ENCODE peak calls at places on chromosomes 6 and 20, in seven cellular contexts. One of them, this sample, is unnamed. For H3K4me1, the result is how much of the 10 kb centered on the place peaks cover.

GRCh38 chr20:44143896-44144295 is 43.1 kb downstream of the JPH2 start:
- DNase-seq in spleen: no peak
- DNase-seq in heart right ventricle: peak
- DNase-seq in heart left ventricle: peak
- DNase-seq in cardiac muscle cell: no peak
- DNase-seq in pancreas: no peak
- DNase-seq in PC-3: no peak
- DNase-seq in this sample: no peak

GRCh38 chr6:110699780-110700179 is 115.5 kb downstream of the CDK19 start:
- DNase-seq in spleen: no peak
- DNase-seq in heart right ventricle: no peak
- DNase-seq in heart left ventricle: no peak
- DNase-seq in cardiac muscle cell: no peak
- DNase-seq in pancreas: no peak
- DNase-seq in PC-3: no peak
- DNase-seq in this sample: no peak

GRCh38 chr20:11178946-11179654 is 505.3 kb upstream of the JAG1 start:
- DNase-seq in spleen: no peak
- DNase-seq in heart right ventricle: no peak
- DNase-seq in heart left ventricle: no peak
- DNase-seq in cardiac muscle cell: peak
- DNase-seq in pancreas: no peak
- DNase-seq in PC-3: peak
- DNase-seq in this sample: no peak

GRCh38 chr6:4780360-4780812 is 4.2 kb downstream of the CDYL start:
- DNase-seq in spleen: no peak
- DNase-seq in heart right ventricle: no peak
- DNase-seq in heart left ventricle: no peak
- DNase-seq in cardiac muscle cell: peak
- DNase-seq in pancreas: no peak
- DNase-seq in PC-3: peak
- DNase-seq in this sample: no peak

GRCh38 chr20:36572701-36573102 is 695 bp upstream of the TGIF2 start:
- DNase-seq in spleen: no peak
- DNase-seq in heart right ventricle: no peak
- DNase-seq in heart left ventricle: peak
- DNase-seq in cardiac muscle cell: peak
- DNase-seq in pancreas: no peak
- DNase-seq in PC-3: no peak
- DNase-seq in this sample: no peak

GRCh38 chr6:151286192-151286591 is 46.4 kb downstream of the AKAP12 start:
- DNase-seq in spleen: no peak
- DNase-seq in heart right ventricle: peak
- DNase-seq in heart left ventricle: peak
- DNase-seq in cardiac muscle cell: no peak
- DNase-seq in pancreas: no peak
- DNase-seq in PC-3: no peak
- DNase-seq in this sample: no peak

GRCh38 chr6:118780728-118781127 is 113.2 kb upstream of the ASF1A start:
- DNase-seq in spleen: no peak
- DNase-seq in heart right ventricle: no peak
- DNase-seq in heart left ventricle: no peak
- DNase-seq in cardiac muscle cell: no peak
- DNase-seq in pancreas: no peak
- DNase-seq in PC-3: peak
- DNase-seq in this sample: no peak

GRCh38 chr6:34386316-34387137 is 5.9 kb downstream of the NUDT3 start:
- DNase-seq in spleen: no peak
- DNase-seq in heart right ventricle: no peak
- DNase-seq in heart left ventricle: no peak
- DNase-seq in cardiac muscle cell: peak
- DNase-seq in pancreas: no peak
- DNase-seq in PC-3: peak
- DNase-seq in this sample: no peak

GRCh38 chr6:105038259-105038658 is 81.4 kb downstream of the LIN28B start:
- DNase-seq in spleen: no peak
- DNase-seq in heart right ventricle: no peak
- DNase-seq in heart left ventricle: peak
- DNase-seq in cardiac muscle cell: peak
- DNase-seq in pancreas: no peak
- DNase-seq in PC-3: no peak
- DNase-seq in this sample: no peak

GRCh38 chr6:142802124-142802523 is 142.9 kb downstream of the HIVEP2 start:
- DNase-seq in spleen: no peak
- DNase-seq in heart right ventricle: no peak
- DNase-seq in heart left ventricle: no peak
- DNase-seq in cardiac muscle cell: peak
- DNase-seq in pancreas: no peak
- DNase-seq in PC-3: peak
- DNase-seq in this sample: no peak

GRCh38 chr20:57461726-57462125 is 63.2 kb downstream of the CTCFL start:
- DNase-seq in spleen: no peak
- DNase-seq in heart right ventricle: no peak
- DNase-seq in heart left ventricle: no peak
- DNase-seq in cardiac muscle cell: no peak
- DNase-seq in pancreas: no peak
- DNase-seq in PC-3: no peak
- DNase-seq in this sample: no peak
- H3K4me1 ChIP-seq in spleen: half or more
- H3K4me1 ChIP-seq in heart right ventricle: under half
- H3K4me1 ChIP-seq in heart left ventricle: under half
- H3K4me1 ChIP-seq in cardiac muscle cell: under half
- H3K4me1 ChIP-seq in pancreas: under half
- H3K4me1 ChIP-seq in PC-3: under half
- H3K4me1 ChIP-seq in this sample: under half

DNA sequence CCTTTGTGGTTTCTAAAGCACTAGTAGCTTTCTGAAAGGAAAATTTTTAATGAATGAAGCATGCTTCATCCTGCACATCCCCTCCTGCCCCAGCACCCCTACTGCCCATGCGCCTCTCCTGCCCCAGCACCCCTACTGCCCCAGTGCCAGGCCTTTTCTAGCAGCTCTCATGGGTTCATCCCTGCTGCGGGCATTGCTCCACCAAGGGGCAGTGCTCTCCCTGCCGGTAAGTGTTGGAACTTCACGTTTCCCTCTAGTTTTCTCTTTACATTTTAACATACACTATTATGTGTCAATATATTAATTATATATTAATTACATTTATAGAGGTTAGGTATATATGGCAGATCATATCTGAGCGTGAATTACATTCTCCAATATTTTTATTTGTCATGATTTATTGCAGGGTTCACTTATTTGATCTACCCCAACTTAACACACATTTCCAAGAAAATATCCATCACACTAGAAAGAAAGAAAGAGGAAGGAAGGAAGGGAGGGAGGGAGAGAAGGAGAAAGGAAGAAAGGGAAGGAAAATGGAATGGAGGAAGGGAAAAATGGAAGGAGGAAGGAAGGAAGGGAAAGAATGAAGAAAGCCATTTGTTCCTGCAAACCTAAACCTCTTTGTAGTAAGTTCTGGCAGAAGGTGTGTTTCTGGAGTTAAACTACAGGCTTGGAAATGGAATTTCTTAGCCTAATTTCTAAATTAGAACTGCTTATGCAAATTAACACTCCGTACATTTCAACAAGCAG is 46.8 kb downstream of the CEP43 start:
- DNase-seq in spleen: no peak
- DNase-seq in heart right ventricle: no peak
- DNase-seq in heart left ventricle: no peak
- DNase-seq in cardiac muscle cell: no peak
- DNase-seq in pancreas: no peak
- DNase-seq in PC-3: peak
- DNase-seq in this sample: no peak
- TF ChIP-seq CTCF in spleen: no peak
- TF ChIP-seq CTCF in heart right ventricle: no peak
- TF ChIP-seq CTCF in heart left ventricle: no peak
- TF ChIP-seq CTCF in cardiac muscle cell: peak
- TF ChIP-seq CTCF in pancreas: no peak
- TF ChIP-seq CTCF in PC-3: peak
- TF ChIP-seq CTCF in this sample: no peak

GRCh38 chr6:35669441-35669776 is 19.3 kb downstream of the FKBP5 start:
- DNase-seq in spleen: no peak
- DNase-seq in heart right ventricle: no peak
- DNase-seq in heart left ventricle: no peak
- DNase-seq in cardiac muscle cell: peak
- DNase-seq in pancreas: no peak
- DNase-seq in PC-3: peak
- DNase-seq in this sample: no peak
- H3K27ac ChIP-seq in spleen: peak
- H3K27ac ChIP-seq in heart right ventricle: peak
- H3K27ac ChIP-seq in heart left ventricle: peak
- H3K27ac ChIP-seq in cardiac muscle cell: no peak
- H3K27ac ChIP-seq in pancreas: no peak
- H3K27ac ChIP-seq in PC-3: no peak
- H3K27ac ChIP-seq in this sample: peak

GRCh38 chr6:24719125-24719931 is at the start of gene C6orf62:
- DNase-seq in spleen: peak
- DNase-seq in heart right ventricle: peak
- DNase-seq in heart left ventricle: peak
- DNase-seq in cardiac muscle cell: peak
- DNase-seq in pancreas: peak
- DNase-seq in PC-3: peak
- DNase-seq in this sample: peak
- H3K4me1 ChIP-seq in spleen: half or more
- H3K4me1 ChIP-seq in heart right ventricle: under half
- H3K4me1 ChIP-seq in heart left ventricle: under half
- H3K4me1 ChIP-seq in cardiac muscle cell: under half
- H3K4me1 ChIP-seq in pancreas: under half
- H3K4me1 ChIP-seq in PC-3: under half
- H3K4me1 ChIP-seq in this sample: half or more

GRCh38 chr6:124683507-124683906 is 278.7 kb upstream of the RNF217 start:
- DNase-seq in spleen: no peak
- DNase-seq in heart right ventricle: no peak
- DNase-seq in heart left ventricle: no peak
- DNase-seq in cardiac muscle cell: no peak
- DNase-seq in pancreas: no peak
- DNase-seq in PC-3: no peak
- DNase-seq in this sample: no peak
- TF ChIP-seq CTCF in spleen: no peak
- TF ChIP-seq CTCF in heart right ventricle: no peak
- TF ChIP-seq CTCF in heart left ventricle: no peak
- TF ChIP-seq CTCF in cardiac muscle cell: no peak
- TF ChIP-seq CTCF in pancreas: no peak
- TF ChIP-seq CTCF in PC-3: no peak
- TF ChIP-seq CTCF in this sample: no peak

GRCh38 chr20:62778601-62779416 is 17.5 kb upstream of the MRGBP start:
- DNase-seq in spleen: no peak
- DNase-seq in heart right ventricle: no peak
- DNase-seq in heart left ventricle: no peak
- DNase-seq in cardiac muscle cell: no peak
- DNase-seq in pancreas: no peak
- DNase-seq in PC-3: no peak
- DNase-seq in this sample: no peak

GRCh38 chr20:62776035-62776691 is 20.1 kb upstream of the MRGBP start:
- DNase-seq in spleen: no peak
- DNase-seq in heart right ventricle: no peak
- DNase-seq in heart left ventricle: no peak
- DNase-seq in cardiac muscle cell: no peak
- DNase-seq in pancreas: no peak
- DNase-seq in PC-3: no peak
- DNase-seq in this sample: peak

GRCh38 chr20:62776692-62777527 is 19.4 kb upstream of the MRGBP start:
- DNase-seq in spleen: peak
- DNase-seq in heart right ventricle: no peak
- DNase-seq in heart left ventricle: no peak
- DNase-seq in cardiac muscle cell: no peak
- DNase-seq in pancreas: no peak
- DNase-seq in PC-3: peak
- DNase-seq in this sample: no peak

GRCh38 chr20:62778058-62778457 is 18.2 kb upstream of the MRGBP start:
- DNase-seq in spleen: no peak
- DNase-seq in heart right ventricle: no peak
- DNase-seq in heart left ventricle: no peak
- DNase-seq in cardiac muscle cell: no peak
- DNase-seq in pancreas: no peak
- DNase-seq in PC-3: no peak
- DNase-seq in this sample: no peak

GRCh38 chr20:62777528-62777830 is 18.8 kb upstream of the MRGBP start:
- DNase-seq in spleen: no peak
- DNase-seq in heart right ventricle: no peak
- DNase-seq in heart left ventricle: no peak
- DNase-seq in cardiac muscle cell: no peak
- DNase-seq in pancreas: no peak
- DNase-seq in PC-3: no peak
- DNase-seq in this sample: no peak
- H3K27ac ChIP-seq in spleen: peak
- H3K27ac ChIP-seq in heart right ventricle: peak
- H3K27ac ChIP-seq in heart left ventricle: no peak
- H3K27ac ChIP-seq in cardiac muscle cell: no peak
- H3K27ac ChIP-seq in pancreas: no peak
- H3K27ac ChIP-seq in PC-3: no peak
- H3K27ac ChIP-seq in this sample: peak

DNA sequence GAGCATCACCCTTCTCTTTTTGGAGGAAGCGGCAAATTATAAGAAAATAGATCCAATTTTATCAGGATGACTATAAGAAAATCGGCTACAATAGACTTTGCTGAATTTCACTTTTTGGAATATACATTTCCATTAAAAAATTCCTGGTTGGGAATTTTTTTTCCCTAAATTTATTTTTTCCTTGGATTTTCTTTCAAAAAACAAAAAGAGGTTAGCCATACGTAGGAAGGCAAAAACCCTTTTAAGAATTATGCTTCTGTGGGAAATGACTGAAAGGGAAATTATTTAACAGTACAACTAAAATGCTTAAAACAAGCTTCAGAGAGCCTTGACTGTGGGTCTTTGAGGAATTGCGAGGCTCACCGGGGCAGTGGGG is 86.9 kb downstream of the SLC22A23 start:
- DNase-seq in spleen: no peak
- DNase-seq in heart right ventricle: no peak
- DNase-seq in heart left ventricle: no peak
- DNase-seq in cardiac muscle cell: no peak
- DNase-seq in pancreas: no peak
- DNase-seq in PC-3: no peak
- DNase-seq in this sample: no peak
- H3K4me1 ChIP-seq in spleen: under half
- H3K4me1 ChIP-seq in heart right ventricle: under half
- H3K4me1 ChIP-seq in heart left ventricle: under half
- H3K4me1 ChIP-seq in cardiac muscle cell: under half
- H3K4me1 ChIP-seq in pancreas: under half
- H3K4me1 ChIP-seq in PC-3: under half
- H3K4me1 ChIP-seq in this sample: under half

GRCh38 chr6:41704656-41705328 is 30.6 kb downstream of the TFEB start:
- DNase-seq in spleen: peak
- DNase-seq in heart right ventricle: no peak
- DNase-seq in heart left ventricle: no peak
- DNase-seq in cardiac muscle cell: no peak
- DNase-seq in pancreas: no peak
- DNase-seq in PC-3: peak
- DNase-seq in this sample: no peak

GRCh38 chr6:41702771-41703494 is 32.5 kb downstream of the TFEB start:
- DNase-seq in spleen: peak
- DNase-seq in heart right ventricle: no peak
- DNase-seq in heart left ventricle: no peak
- DNase-seq in cardiac muscle cell: no peak
- DNase-seq in pancreas: no peak
- DNase-seq in PC-3: no peak
- DNase-seq in this sample: no peak

GRCh38 chr6:41700577-41701347 is 34.6 kb downstream of the TFEB start:
- DNase-seq in spleen: no peak
- DNase-seq in heart right ventricle: peak
- DNase-seq in heart left ventricle: peak
- DNase-seq in cardiac muscle cell: no peak
- DNase-seq in pancreas: no peak
- DNase-seq in PC-3: no peak
- DNase-seq in this sample: peak

GRCh38 chr6:41704028-41704427 is 31.4 kb downstream of the TFEB start:
- DNase-seq in spleen: peak
- DNase-seq in heart right ventricle: no peak
- DNase-seq in heart left ventricle: no peak
- DNase-seq in cardiac muscle cell: no peak
- DNase-seq in pancreas: no peak
- DNase-seq in PC-3: no peak
- DNase-seq in this sample: no peak

GRCh38 chr6:41702089-41702745 is 33.2 kb downstream of the TFEB start:
- DNase-seq in spleen: peak
- DNase-seq in heart right ventricle: no peak
- DNase-seq in heart left ventricle: no peak
- DNase-seq in cardiac muscle cell: no peak
- DNase-seq in pancreas: no peak
- DNase-seq in PC-3: no peak
- DNase-seq in this sample: no peak
- TF ChIP-seq CTCF in spleen: no peak
- TF ChIP-seq CTCF in heart right ventricle: no peak
- TF ChIP-seq CTCF in heart left ventricle: no peak
- TF ChIP-seq CTCF in cardiac muscle cell: no peak
- TF ChIP-seq CTCF in pancreas: no peak
- TF ChIP-seq CTCF in PC-3: no peak
- TF ChIP-seq CTCF in this sample: no peak